ENCODE peak calls at places on chromosomes 4 and X, in seven cellular contexts. G is BE2C; B is adipocyte; I is right atrium auricular region; N is left ventricle myocardium inferior; W is effector memory CD4-positive, alpha-beta T cell; M is kidney epithelial cell. C is an unnamed sample. For H3K36me3, the result is how much of the 10 kb centered on the place peaks cover.

GRCh38 chr4:4461850-4462249 is 74.9 kb downstream of the NSG1 start:
- DNase-seq in G (peak), B (no peak), I (no peak), N (no peak), W (peak), M (no peak), C (no peak)

GRCh38 chrX:100625985-100626491 is 10.6 kb downstream of the TSPAN6 start:
- DNase-seq in G (no peak), B (no peak), I (no peak), N (no peak), W (no peak), M (no peak), C (no peak)

GRCh38 chr4:76060506-76060905 is 14.0 kb upstream of the ART3 start:
- DNase-seq in G (no peak), B (no peak), I (no peak), N (no peak), W (no peak), M (no peak), C (no peak)

GRCh38 chrX:108359811-108360602 is 78.2 kb downstream of the COL4A6 start:
- DNase-seq in G (no peak), B (peak), I (no peak), N (no peak), W (no peak), M (no peak), C (no peak)

GRCh38 chr4:57734104-57734503 is 623.9 kb upstream of the IGFBP7 start:
- DNase-seq in G (no peak), B (no peak), I (no peak), N (no peak), W (no peak), M (no peak), C (no peak)

GRCh38 chr4:108846568-108846967 is 83.7 kb upstream of the ETNPPL start:
- DNase-seq in G (no peak), B (peak), I (no peak), N (no peak), W (no peak), M (no peak), C (no peak)

GRCh38 chrX:54452920-54453319 is 12.7 kb downstream of the TSR2 start:
- DNase-seq in G (peak), B (peak), I (no peak), N (no peak), W (no peak), M (no peak), C (no peak)

GRCh38 chrX:154013614-154014360 is 5.9 kb downstream of the IRAK1 start:
- DNase-seq in G (peak), B (peak), I (no peak), N (no peak), W (peak), M (no peak), C (no peak)

GRCh38 chr4:83124079-83124780 is 9.7 kb upstream of the PLAC8 start:
- DNase-seq in G (no peak), B (no peak), I (no peak), N (no peak), W (no peak), M (no peak), C (no peak)

GRCh38 chr4:59553739-59554126 is 1646.4 kb upstream of the ADGRL3 start:
- DNase-seq in G (no peak), B (peak), I (no peak), N (no peak), W (no peak), M (peak), C (no peak)

GRCh38 chr4:17957689-17958088 is 63.9 kb downstream of the LCORL start:
- DNase-seq in G (no peak), B (no peak), I (no peak), N (no peak), W (no peak), M (no peak), C (no peak)

GRCh38 chr4:128517739-128518510 is 230.3 kb upstream of the PGRMC2 start:
- DNase-seq in G (peak), B (peak), I (peak), N (peak), W (no peak), M (peak), C (peak)

GRCh38 chr4:123783936-123784335 is 387.3 kb downstream of the SPRY1 start:
- DNase-seq in G (no peak), B (peak), I (no peak), N (no peak), W (no peak), M (no peak), C (no peak)

GRCh38 chr4:127558088-127558487 is 74.7 kb upstream of the INTU start:
- DNase-seq in G (no peak), B (no peak), I (no peak), N (no peak), W (no peak), M (no peak), C (no peak)

GRCh38 chr4:121677524-121677923 is 19.3 kb downstream of the ANXA5 start:
- DNase-seq in G (no peak), B (no peak), I (no peak), N (no peak), W (no peak), M (no peak), C (no peak)
- H3K36me3 ChIP-seq in G (under half), B (half or more), I (half or more), N (half or more), W (under half), M (under half), C (under half)

GRCh38 chr4:87445964-87446363 is 23.6 kb downstream of the NUDT9 start:
- DNase-seq in G (no peak), B (no peak), I (no peak), N (no peak), W (no peak), M (no peak), C (no peak)
- H3K36me3 ChIP-seq in G (under half), B (half or more), I (under half), N (half or more), W (under half), M (under half), C (under half)

DNA sequence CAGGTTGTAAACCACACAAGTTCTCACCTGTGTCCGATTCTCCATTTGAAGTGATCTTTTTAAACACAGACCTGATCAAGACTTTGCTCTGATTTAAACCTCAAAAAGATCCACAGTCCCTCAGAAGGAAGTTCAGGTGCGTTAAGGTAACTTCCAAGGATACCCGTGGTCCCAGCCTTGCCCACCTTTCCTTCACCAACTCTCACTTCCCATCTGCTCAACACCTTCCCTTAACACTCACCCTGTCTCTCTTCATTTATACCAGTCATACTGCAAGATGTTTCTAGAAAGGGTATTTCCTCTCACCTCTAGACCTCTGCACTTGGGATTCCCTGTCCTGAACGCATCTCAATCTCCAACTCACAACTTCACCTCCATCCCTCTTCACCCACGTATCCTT is 49.9 kb downstream of the ADGRA3 start:
- DNase-seq in G (no peak), B (no peak), I (no peak), N (no peak), W (no peak), M (no peak), C (no peak)
- H3K36me3 ChIP-seq in G (under half), B (under half), I (under half), N (under half), W (under half), M (under half), C (under half)

GRCh38 chrX:13750204-13750603 is 15.7 kb downstream of the OFD1 start:
- DNase-seq in G (peak), B (peak), I (no peak), N (no peak), W (no peak), M (no peak), C (no peak)

GRCh38 chrX:13750812-13751211 is 16.3 kb downstream of the OFD1 start:
- DNase-seq in G (no peak), B (no peak), I (no peak), N (no peak), W (no peak), M (no peak), C (no peak)

GRCh38 chrX:13748486-13748885 is 13.9 kb downstream of the OFD1 start:
- DNase-seq in G (no peak), B (no peak), I (no peak), N (no peak), W (no peak), M (no peak), C (no peak)

GRCh38 chrX:13752141-13752540 is 17.6 kb downstream of the OFD1 start:
- DNase-seq in G (no peak), B (no peak), I (no peak), N (no peak), W (no peak), M (no peak), C (no peak)

GRCh38 chrX:13747836-13748235 is 13.3 kb downstream of the OFD1 start:
- DNase-seq in G (peak), B (peak), I (no peak), N (peak), W (no peak), M (peak), C (no peak)
- H3K36me3 ChIP-seq in G (under half), B (under half), I (under half), N (under half), W (under half), M (under half), C (under half)

DNA sequence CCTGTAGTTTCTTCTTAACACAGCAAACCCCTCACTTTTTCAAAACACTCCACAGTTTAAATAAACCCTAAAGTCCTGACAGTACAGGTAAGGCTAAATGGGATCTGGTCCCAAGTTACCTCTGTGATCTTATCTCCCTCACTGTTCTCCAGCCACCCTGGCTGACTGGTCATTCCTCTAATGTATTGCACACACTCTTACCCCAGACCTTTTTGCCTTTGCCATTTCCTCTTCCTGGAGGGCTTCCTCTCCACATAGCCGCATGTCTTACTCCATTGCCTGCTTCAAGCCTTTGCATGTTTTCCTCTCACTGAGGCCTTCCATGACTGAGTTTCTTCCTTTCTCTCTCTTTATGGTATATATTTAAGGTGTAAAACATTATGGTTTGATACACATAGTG is 19.5 kb upstream of the ANXA3 start:
- DNase-seq in G (no peak), B (no peak), I (no peak), N (no peak), W (no peak), M (no peak), C (no peak)
- H3K36me3 ChIP-seq in G (under half), B (under half), I (under half), N (under half), W (under half), M (under half), C (under half)

GRCh38 chr4:88035292-88035691 is 27.9 kb downstream of the PKD2 start:
- DNase-seq in G (no peak), B (no peak), I (no peak), N (no peak), W (no peak), M (no peak), C (no peak)
- H3K36me3 ChIP-seq in G (under half), B (half or more), I (half or more), N (half or more), W (under half), M (under half), C (under half)

DNA sequence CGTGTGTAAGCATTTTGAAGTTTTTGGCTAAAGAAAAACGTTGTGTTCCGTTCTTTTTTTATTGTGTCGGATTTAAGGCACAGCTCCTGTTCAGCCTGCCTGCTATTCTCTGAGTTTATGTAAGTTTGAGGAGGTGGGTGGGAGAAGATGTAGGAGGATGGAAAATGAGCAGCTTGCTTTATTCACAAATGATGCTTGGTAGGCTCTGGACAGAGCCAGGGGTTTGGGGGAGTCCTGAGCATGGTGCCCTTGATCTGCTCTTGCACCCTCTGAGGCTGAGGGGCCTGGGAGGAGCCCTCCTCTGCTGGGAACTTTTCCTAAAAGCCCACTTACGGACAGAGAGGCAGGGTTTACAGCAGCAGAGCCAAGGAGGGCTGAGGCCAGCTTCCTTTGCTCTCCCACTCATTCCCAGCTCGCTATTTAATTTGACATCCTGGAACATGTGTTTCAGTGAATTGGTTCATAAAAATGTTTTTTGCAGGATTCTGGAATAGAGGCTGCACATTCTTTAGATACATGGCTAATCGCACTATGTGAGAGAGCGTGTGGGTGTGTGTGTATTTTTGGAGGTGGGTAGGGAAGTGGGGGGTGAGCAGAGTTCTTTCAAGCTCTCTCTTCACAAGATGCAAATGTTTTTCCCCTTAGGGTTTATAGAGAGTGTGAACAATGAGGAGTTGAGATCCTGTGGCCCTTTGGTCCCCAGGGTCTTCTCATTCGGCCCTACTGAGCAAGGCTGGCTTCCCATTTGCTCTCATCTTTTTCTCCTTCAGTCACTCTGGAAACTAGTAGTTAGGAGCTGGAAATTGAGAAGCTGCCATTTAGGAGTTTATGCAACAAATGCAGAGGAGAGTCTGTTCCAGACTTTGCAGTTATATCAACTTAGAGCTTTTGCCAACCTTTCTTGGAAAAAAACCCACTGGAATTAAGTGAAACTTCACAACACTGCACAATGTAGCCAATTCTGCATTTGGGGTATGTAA is 32.1 kb downstream of the TMEM131L start:
- DNase-seq in G (no peak), B (peak), I (no peak), N (no peak), W (no peak), M (no peak), C (no peak)
- H3K36me3 ChIP-seq in G (under half), B (under half), I (under half), N (under half), W (under half), M (under half), C (under half)

GRCh38 chr4:173270312-173271027 is 63.7 kb downstream of the HMGB2 start:
- DNase-seq in G (peak), B (no peak), I (no peak), N (no peak), W (no peak), M (no peak), C (no peak)
- H3K36me3 ChIP-seq in G (under half), B (under half), I (under half), N (under half), W (under half), M (under half), C (under half)

GRCh38 chr4:99054428-99054994 is 34.1 kb downstream of the ADH5 start:
- DNase-seq in G (no peak), B (no peak), I (no peak), N (no peak), W (no peak), M (no peak), C (no peak)

GRCh38 chr4:99061048-99061447 is 27.5 kb downstream of the ADH5 start:
- DNase-seq in G (no peak), B (no peak), I (no peak), N (no peak), W (no peak), M (no peak), C (no peak)

GRCh38 chr4:99062120-99062519 is 26.5 kb downstream of the ADH5 start:
- DNase-seq in G (no peak), B (no peak), I (no peak), N (no peak), W (no peak), M (peak), C (no peak)

GRCh38 chr4:99058228-99058627 is 30.4 kb downstream of the ADH5 start:
- DNase-seq in G (no peak), B (no peak), I (no peak), N (peak), W (no peak), M (no peak), C (no peak)

GRCh38 chr4:99059550-99059949 is 29.0 kb downstream of the ADH5 start:
- DNase-seq in G (no peak), B (no peak), I (no peak), N (no peak), W (no peak), M (no peak), C (no peak)
- H3K36me3 ChIP-seq in G (under half), B (under half), I (under half), N (under half), W (under half), M (under half), C (under half)

C was measured in aorta.